ENCODE peak calls at places on chromosomes 5 and 9, in nine cellular contexts. One of them, this sample, is unnamed.
A peak's percentile ranks its signal among the peaks of the same experiment; 100 is the strongest.

GRCh38 chr5:65263291-65263690 is 218.4 kb downstream of the ADAMTS6 start:
- DNase-seq in stimulated activated CD4-positive, alpha-beta T cell treated with anti-CD3 and anti-CD28 coated beads, Interleukin-12 subunit alpha, Interleukin-12 subunit beta, amount 100 ng/mL, for 48 hours: no peak
- DNase-seq in NCI-H1694 treated with DMSO at 0.1 percent for 48 hours: no peak
- DNase-seq in OCI-LY7: no peak
- DNase-seq in T-helper 1 cell: no peak
- DNase-seq in HS-27A: no peak
- DNase-seq in NCI-H1930: no peak
- DNase-seq in stimulated activated CD8-positive, alpha-beta memory T cell treated with anti-CD3 and anti-CD28 coated beads, Interleukin-7, amount 100 ng/mL, for 24 hours: no peak
- DNase-seq in upper lobe of right lung: no peak
- DNase-seq in this sample: no peak

GRCh38 chr5:114319821-114320220 is 42.0 kb upstream of the KCNN2 start:
- DNase-seq in stimulated activated CD4-positive, alpha-beta T cell treated with anti-CD3 and anti-CD28 coated beads, Interleukin-12 subunit alpha, Interleukin-12 subunit beta, amount 100 ng/mL, for 48 hours: no peak
- DNase-seq in NCI-H1694 treated with DMSO at 0.1 percent for 48 hours: no peak
- DNase-seq in OCI-LY7: no peak
- DNase-seq in T-helper 1 cell: no peak
- DNase-seq in HS-27A: no peak
- DNase-seq in NCI-H1930: no peak
- DNase-seq in stimulated activated CD8-positive, alpha-beta memory T cell treated with anti-CD3 and anti-CD28 coated beads, Interleukin-7, amount 100 ng/mL, for 24 hours: no peak
- DNase-seq in upper lobe of right lung: no peak
- DNase-seq in this sample: no peak

GRCh38 chr5:141868541-141868940 is 9.7 kb downstream of the PCDH1 start:
- DNase-seq in stimulated activated CD4-positive, alpha-beta T cell treated with anti-CD3 and anti-CD28 coated beads, Interleukin-12 subunit alpha, Interleukin-12 subunit beta, amount 100 ng/mL, for 48 hours: no peak
- DNase-seq in NCI-H1694 treated with DMSO at 0.1 percent for 48 hours: no peak
- DNase-seq in OCI-LY7: no peak
- DNase-seq in T-helper 1 cell: no peak
- DNase-seq in HS-27A: no peak
- DNase-seq in NCI-H1930: no peak
- DNase-seq in stimulated activated CD8-positive, alpha-beta memory T cell treated with anti-CD3 and anti-CD28 coated beads, Interleukin-7, amount 100 ng/mL, for 24 hours: no peak
- DNase-seq in upper lobe of right lung: peak; percentile 39
- DNase-seq in this sample: no peak

GRCh38 chr5:59206132-59206581 is 623.3 kb downstream of the RAB3C start:
- DNase-seq in stimulated activated CD4-positive, alpha-beta T cell treated with anti-CD3 and anti-CD28 coated beads, Interleukin-12 subunit alpha, Interleukin-12 subunit beta, amount 100 ng/mL, for 48 hours: no peak
- DNase-seq in NCI-H1694 treated with DMSO at 0.1 percent for 48 hours: no peak
- DNase-seq in OCI-LY7: no peak
- DNase-seq in T-helper 1 cell: no peak
- DNase-seq in HS-27A: no peak
- DNase-seq in NCI-H1930: no peak
- DNase-seq in stimulated activated CD8-positive, alpha-beta memory T cell treated with anti-CD3 and anti-CD28 coated beads, Interleukin-7, amount 100 ng/mL, for 24 hours: no peak
- DNase-seq in upper lobe of right lung: no peak
- DNase-seq in this sample: no peak

GRCh38 chr9:127537014-127537413 is 75.1 kb upstream of the STXBP1 start:
- DNase-seq in stimulated activated CD4-positive, alpha-beta T cell treated with anti-CD3 and anti-CD28 coated beads, Interleukin-12 subunit alpha, Interleukin-12 subunit beta, amount 100 ng/mL, for 48 hours: no peak
- DNase-seq in NCI-H1694 treated with DMSO at 0.1 percent for 48 hours: peak; percentile 69
- DNase-seq in OCI-LY7: no peak
- DNase-seq in T-helper 1 cell: no peak
- DNase-seq in HS-27A: no peak
- DNase-seq in NCI-H1930: no peak
- DNase-seq in stimulated activated CD8-positive, alpha-beta memory T cell treated with anti-CD3 and anti-CD28 coated beads, Interleukin-7, amount 100 ng/mL, for 24 hours: no peak
- DNase-seq in upper lobe of right lung: no peak
- DNase-seq in this sample: no peak

GRCh38 chr9:75169623-75170022 is 81.3 kb downstream of the OSTF1 start:
- DNase-seq in stimulated activated CD4-positive, alpha-beta T cell treated with anti-CD3 and anti-CD28 coated beads, Interleukin-12 subunit alpha, Interleukin-12 subunit beta, amount 100 ng/mL, for 48 hours: no peak
- DNase-seq in NCI-H1694 treated with DMSO at 0.1 percent for 48 hours: no peak
- DNase-seq in OCI-LY7: no peak
- DNase-seq in T-helper 1 cell: no peak
- DNase-seq in HS-27A: no peak
- DNase-seq in NCI-H1930: no peak
- DNase-seq in stimulated activated CD8-positive, alpha-beta memory T cell treated with anti-CD3 and anti-CD28 coated beads, Interleukin-7, amount 100 ng/mL, for 24 hours: no peak
- DNase-seq in upper lobe of right lung: no peak
- DNase-seq in this sample: no peak

GRCh38 chr5:76791461-76791860 is 27.4 kb upstream of the F2RL1 start:
- DNase-seq in stimulated activated CD4-positive, alpha-beta T cell treated with anti-CD3 and anti-CD28 coated beads, Interleukin-12 subunit alpha, Interleukin-12 subunit beta, amount 100 ng/mL, for 48 hours: no peak
- DNase-seq in NCI-H1694 treated with DMSO at 0.1 percent for 48 hours: no peak
- DNase-seq in OCI-LY7: no peak
- DNase-seq in T-helper 1 cell: no peak
- DNase-seq in HS-27A: no peak
- DNase-seq in NCI-H1930: no peak
- DNase-seq in stimulated activated CD8-positive, alpha-beta memory T cell treated with anti-CD3 and anti-CD28 coated beads, Interleukin-7, amount 100 ng/mL, for 24 hours: no peak
- DNase-seq in upper lobe of right lung: no peak
- DNase-seq in this sample: no peak

GRCh38 chr5:102306121-102306520 is 10.0 kb upstream of the SLCO4C1 start:
- DNase-seq in stimulated activated CD4-positive, alpha-beta T cell treated with anti-CD3 and anti-CD28 coated beads, Interleukin-12 subunit alpha, Interleukin-12 subunit beta, amount 100 ng/mL, for 48 hours: no peak
- DNase-seq in NCI-H1694 treated with DMSO at 0.1 percent for 48 hours: no peak
- DNase-seq in OCI-LY7: no peak
- DNase-seq in T-helper 1 cell: no peak
- DNase-seq in HS-27A: no peak
- DNase-seq in NCI-H1930: no peak
- DNase-seq in stimulated activated CD8-positive, alpha-beta memory T cell treated with anti-CD3 and anti-CD28 coated beads, Interleukin-7, amount 100 ng/mL, for 24 hours: no peak
- DNase-seq in upper lobe of right lung: no peak
- DNase-seq in this sample: no peak

GRCh38 chr5:142979636-142980035 is 209.5 kb downstream of the ARHGAP26 start:
- DNase-seq in stimulated activated CD4-positive, alpha-beta T cell treated with anti-CD3 and anti-CD28 coated beads, Interleukin-12 subunit alpha, Interleukin-12 subunit beta, amount 100 ng/mL, for 48 hours: no peak
- DNase-seq in NCI-H1694 treated with DMSO at 0.1 percent for 48 hours: no peak
- DNase-seq in OCI-LY7: no peak
- DNase-seq in T-helper 1 cell: no peak
- DNase-seq in HS-27A: no peak
- DNase-seq in NCI-H1930: no peak
- DNase-seq in stimulated activated CD8-positive, alpha-beta memory T cell treated with anti-CD3 and anti-CD28 coated beads, Interleukin-7, amount 100 ng/mL, for 24 hours: no peak
- DNase-seq in upper lobe of right lung: no peak
- DNase-seq in this sample: no peak

GRCh38 chr5:138148811-138149210 is 9.6 kb upstream of the NME5 start:
- DNase-seq in stimulated activated CD4-positive, alpha-beta T cell treated with anti-CD3 and anti-CD28 coated beads, Interleukin-12 subunit alpha, Interleukin-12 subunit beta, amount 100 ng/mL, for 48 hours: no peak
- DNase-seq in NCI-H1694 treated with DMSO at 0.1 percent for 48 hours: no peak
- DNase-seq in OCI-LY7: no peak
- DNase-seq in T-helper 1 cell: no peak
- DNase-seq in HS-27A: peak; percentile 29
- DNase-seq in NCI-H1930: no peak
- DNase-seq in stimulated activated CD8-positive, alpha-beta memory T cell treated with anti-CD3 and anti-CD28 coated beads, Interleukin-7, amount 100 ng/mL, for 24 hours: no peak
- DNase-seq in upper lobe of right lung: no peak
- DNase-seq in this sample: no peak

GRCh38 chr5:37005252-37005651 is 128.7 kb downstream of the NIPBL start:
- DNase-seq in stimulated activated CD4-positive, alpha-beta T cell treated with anti-CD3 and anti-CD28 coated beads, Interleukin-12 subunit alpha, Interleukin-12 subunit beta, amount 100 ng/mL, for 48 hours: no peak
- DNase-seq in NCI-H1694 treated with DMSO at 0.1 percent for 48 hours: no peak
- DNase-seq in OCI-LY7: no peak
- DNase-seq in T-helper 1 cell: no peak
- DNase-seq in HS-27A: no peak
- DNase-seq in NCI-H1930: no peak
- DNase-seq in stimulated activated CD8-positive, alpha-beta memory T cell treated with anti-CD3 and anti-CD28 coated beads, Interleukin-7, amount 100 ng/mL, for 24 hours: no peak
- DNase-seq in upper lobe of right lung: no peak
- DNase-seq in this sample: no peak

GRCh38 chr5:178465861-178466288 is 124.3 kb downstream of the COL23A1 start:
- DNase-seq in stimulated activated CD4-positive, alpha-beta T cell treated with anti-CD3 and anti-CD28 coated beads, Interleukin-12 subunit alpha, Interleukin-12 subunit beta, amount 100 ng/mL, for 48 hours: no peak
- DNase-seq in NCI-H1694 treated with DMSO at 0.1 percent for 48 hours: no peak
- DNase-seq in OCI-LY7: no peak
- DNase-seq in T-helper 1 cell: no peak
- DNase-seq in HS-27A: no peak
- DNase-seq in NCI-H1930: no peak
- DNase-seq in stimulated activated CD8-positive, alpha-beta memory T cell treated with anti-CD3 and anti-CD28 coated beads, Interleukin-7, amount 100 ng/mL, for 24 hours: no peak
- DNase-seq in upper lobe of right lung: no peak
- DNase-seq in this sample: no peak

GRCh38 chr5:136203303-136203922 is 10.5 kb upstream of the SMIM32 start:
- DNase-seq in stimulated activated CD4-positive, alpha-beta T cell treated with anti-CD3 and anti-CD28 coated beads, Interleukin-12 subunit alpha, Interleukin-12 subunit beta, amount 100 ng/mL, for 48 hours: no peak
- DNase-seq in NCI-H1694 treated with DMSO at 0.1 percent for 48 hours: no peak
- DNase-seq in OCI-LY7: no peak
- DNase-seq in T-helper 1 cell: no peak
- DNase-seq in HS-27A: no peak
- DNase-seq in NCI-H1930: no peak
- DNase-seq in stimulated activated CD8-positive, alpha-beta memory T cell treated with anti-CD3 and anti-CD28 coated beads, Interleukin-7, amount 100 ng/mL, for 24 hours: no peak
- DNase-seq in upper lobe of right lung: peak; percentile 27
- DNase-seq in this sample: no peak

GRCh38 chr9:123678878-123679329 is 251.0 kb downstream of the DENND1A start:
- DNase-seq in stimulated activated CD4-positive, alpha-beta T cell treated with anti-CD3 and anti-CD28 coated beads, Interleukin-12 subunit alpha, Interleukin-12 subunit beta, amount 100 ng/mL, for 48 hours: no peak
- DNase-seq in NCI-H1694 treated with DMSO at 0.1 percent for 48 hours: no peak
- DNase-seq in OCI-LY7: no peak
- DNase-seq in T-helper 1 cell: no peak
- DNase-seq in HS-27A: no peak
- DNase-seq in NCI-H1930: no peak
- DNase-seq in stimulated activated CD8-positive, alpha-beta memory T cell treated with anti-CD3 and anti-CD28 coated beads, Interleukin-7, amount 100 ng/mL, for 24 hours: no peak
- DNase-seq in upper lobe of right lung: no peak
- DNase-seq in this sample: no peak

GRCh38 chr5:67143549-67143948 is 53.0 kb downstream of the CD180 start:
- DNase-seq in stimulated activated CD4-positive, alpha-beta T cell treated with anti-CD3 and anti-CD28 coated beads, Interleukin-12 subunit alpha, Interleukin-12 subunit beta, amount 100 ng/mL, for 48 hours: no peak
- DNase-seq in NCI-H1694 treated with DMSO at 0.1 percent for 48 hours: no peak
- DNase-seq in OCI-LY7: no peak
- DNase-seq in T-helper 1 cell: no peak
- DNase-seq in HS-27A: no peak
- DNase-seq in NCI-H1930: no peak
- DNase-seq in stimulated activated CD8-positive, alpha-beta memory T cell treated with anti-CD3 and anti-CD28 coated beads, Interleukin-7, amount 100 ng/mL, for 24 hours: no peak
- DNase-seq in upper lobe of right lung: no peak
- DNase-seq in this sample: no peak

GRCh38 chr5:83400712-83401111 is 70.8 kb upstream of the VCAN start:
- DNase-seq in stimulated activated CD4-positive, alpha-beta T cell treated with anti-CD3 and anti-CD28 coated beads, Interleukin-12 subunit alpha, Interleukin-12 subunit beta, amount 100 ng/mL, for 48 hours: no peak
- DNase-seq in NCI-H1694 treated with DMSO at 0.1 percent for 48 hours: no peak
- DNase-seq in OCI-LY7: no peak
- DNase-seq in T-helper 1 cell: no peak
- DNase-seq in HS-27A: no peak
- DNase-seq in NCI-H1930: no peak
- DNase-seq in stimulated activated CD8-positive, alpha-beta memory T cell treated with anti-CD3 and anti-CD28 coated beads, Interleukin-7, amount 100 ng/mL, for 24 hours: no peak
- DNase-seq in upper lobe of right lung: no peak
- DNase-seq in this sample: no peak

GRCh38 chr5:62206150-62206829 is 99.7 kb upstream of the KIF2A start:
- DNase-seq in stimulated activated CD4-positive, alpha-beta T cell treated with anti-CD3 and anti-CD28 coated beads, Interleukin-12 subunit alpha, Interleukin-12 subunit beta, amount 100 ng/mL, for 48 hours: no peak
- DNase-seq in NCI-H1694 treated with DMSO at 0.1 percent for 48 hours: no peak
- DNase-seq in OCI-LY7: no peak
- DNase-seq in T-helper 1 cell: no peak
- DNase-seq in HS-27A: no peak
- DNase-seq in NCI-H1930: no peak
- DNase-seq in stimulated activated CD8-positive, alpha-beta memory T cell treated with anti-CD3 and anti-CD28 coated beads, Interleukin-7, amount 100 ng/mL, for 24 hours: no peak
- DNase-seq in upper lobe of right lung: no peak
- DNase-seq in this sample: no peak

GRCh38 chr9:36187414-36187813 is 3.3 kb upstream of the CLTA start:
- DNase-seq in stimulated activated CD4-positive, alpha-beta T cell treated with anti-CD3 and anti-CD28 coated beads, Interleukin-12 subunit alpha, Interleukin-12 subunit beta, amount 100 ng/mL, for 48 hours: no peak
- DNase-seq in NCI-H1694 treated with DMSO at 0.1 percent for 48 hours: no peak
- DNase-seq in OCI-LY7: no peak
- DNase-seq in T-helper 1 cell: no peak
- DNase-seq in HS-27A: peak; percentile 52
- DNase-seq in NCI-H1930: no peak
- DNase-seq in stimulated activated CD8-positive, alpha-beta memory T cell treated with anti-CD3 and anti-CD28 coated beads, Interleukin-7, amount 100 ng/mL, for 24 hours: no peak
- DNase-seq in upper lobe of right lung: no peak
- DNase-seq in this sample: no peak

GRCh38 chr5:43273552-43273951 is 39.7 kb downstream of the HMGCS1 start:
- DNase-seq in stimulated activated CD4-positive, alpha-beta T cell treated with anti-CD3 and anti-CD28 coated beads, Interleukin-12 subunit alpha, Interleukin-12 subunit beta, amount 100 ng/mL, for 48 hours: no peak
- DNase-seq in NCI-H1694 treated with DMSO at 0.1 percent for 48 hours: no peak
- DNase-seq in OCI-LY7: no peak
- DNase-seq in T-helper 1 cell: no peak
- DNase-seq in HS-27A: no peak
- DNase-seq in NCI-H1930: no peak
- DNase-seq in stimulated activated CD8-positive, alpha-beta memory T cell treated with anti-CD3 and anti-CD28 coated beads, Interleukin-7, amount 100 ng/mL, for 24 hours: no peak
- DNase-seq in upper lobe of right lung: no peak
- DNase-seq in this sample: no peak

GRCh38 chr9:122030357-122030756 is 62.8 kb downstream of the TTLL11 start:
- DNase-seq in stimulated activated CD4-positive, alpha-beta T cell treated with anti-CD3 and anti-CD28 coated beads, Interleukin-12 subunit alpha, Interleukin-12 subunit beta, amount 100 ng/mL, for 48 hours: no peak
- DNase-seq in NCI-H1694 treated with DMSO at 0.1 percent for 48 hours: no peak
- DNase-seq in OCI-LY7: no peak
- DNase-seq in T-helper 1 cell: no peak
- DNase-seq in HS-27A: no peak
- DNase-seq in NCI-H1930: no peak
- DNase-seq in stimulated activated CD8-positive, alpha-beta memory T cell treated with anti-CD3 and anti-CD28 coated beads, Interleukin-7, amount 100 ng/mL, for 24 hours: no peak
- DNase-seq in upper lobe of right lung: no peak
- DNase-seq in this sample: no peak

GRCh38 chr5:61167382-61167781 is 5.1 kb upstream of the SMIM15 start:
- DNase-seq in stimulated activated CD4-positive, alpha-beta T cell treated with anti-CD3 and anti-CD28 coated beads, Interleukin-12 subunit alpha, Interleukin-12 subunit beta, amount 100 ng/mL, for 48 hours: no peak
- DNase-seq in NCI-H1694 treated with DMSO at 0.1 percent for 48 hours: peak; percentile 52
- DNase-seq in OCI-LY7: no peak
- DNase-seq in T-helper 1 cell: no peak
- DNase-seq in HS-27A: no peak
- DNase-seq in NCI-H1930: no peak
- DNase-seq in stimulated activated CD8-positive, alpha-beta memory T cell treated with anti-CD3 and anti-CD28 coated beads, Interleukin-7, amount 100 ng/mL, for 24 hours: no peak
- DNase-seq in upper lobe of right lung: no peak
- DNase-seq in this sample: peak; percentile 21

GRCh38 chr9:106583751-106584150 is 279.2 kb upstream of the ZNF462 start:
- DNase-seq in stimulated activated CD4-positive, alpha-beta T cell treated with anti-CD3 and anti-CD28 coated beads, Interleukin-12 subunit alpha, Interleukin-12 subunit beta, amount 100 ng/mL, for 48 hours: no peak
- DNase-seq in NCI-H1694 treated with DMSO at 0.1 percent for 48 hours: no peak
- DNase-seq in OCI-LY7: no peak
- DNase-seq in T-helper 1 cell: no peak
- DNase-seq in HS-27A: no peak
- DNase-seq in NCI-H1930: no peak
- DNase-seq in stimulated activated CD8-positive, alpha-beta memory T cell treated with anti-CD3 and anti-CD28 coated beads, Interleukin-7, amount 100 ng/mL, for 24 hours: no peak
- DNase-seq in upper lobe of right lung: no peak
- DNase-seq in this sample: no peak

GRCh38 chr9:71145179-71145578 is 23.8 kb upstream of the TRPM3 start:
- DNase-seq in stimulated activated CD4-positive, alpha-beta T cell treated with anti-CD3 and anti-CD28 coated beads, Interleukin-12 subunit alpha, Interleukin-12 subunit beta, amount 100 ng/mL, for 48 hours: no peak
- DNase-seq in NCI-H1694 treated with DMSO at 0.1 percent for 48 hours: no peak
- DNase-seq in OCI-LY7: no peak
- DNase-seq in T-helper 1 cell: no peak
- DNase-seq in HS-27A: no peak
- DNase-seq in NCI-H1930: no peak
- DNase-seq in stimulated activated CD8-positive, alpha-beta memory T cell treated with anti-CD3 and anti-CD28 coated beads, Interleukin-7, amount 100 ng/mL, for 24 hours: no peak
- DNase-seq in upper lobe of right lung: no peak
- DNase-seq in this sample: no peak

GRCh38 chr9:652896-653295 is 188.6 kb upstream of the DMRT1 start:
- DNase-seq in stimulated activated CD4-positive, alpha-beta T cell treated with anti-CD3 and anti-CD28 coated beads, Interleukin-12 subunit alpha, Interleukin-12 subunit beta, amount 100 ng/mL, for 48 hours: no peak
- DNase-seq in NCI-H1694 treated with DMSO at 0.1 percent for 48 hours: no peak
- DNase-seq in OCI-LY7: no peak
- DNase-seq in T-helper 1 cell: no peak
- DNase-seq in HS-27A: no peak
- DNase-seq in NCI-H1930: no peak
- DNase-seq in stimulated activated CD8-positive, alpha-beta memory T cell treated with anti-CD3 and anti-CD28 coated beads, Interleukin-7, amount 100 ng/mL, for 24 hours: no peak
- DNase-seq in upper lobe of right lung: no peak
- DNase-seq in this sample: no peak

GRCh38 chr9:24487946-24488345 is 57.8 kb downstream of the IZUMO3 start:
- DNase-seq in stimulated activated CD4-positive, alpha-beta T cell treated with anti-CD3 and anti-CD28 coated beads, Interleukin-12 subunit alpha, Interleukin-12 subunit beta, amount 100 ng/mL, for 48 hours: no peak
- DNase-seq in NCI-H1694 treated with DMSO at 0.1 percent for 48 hours: no peak
- DNase-seq in OCI-LY7: no peak
- DNase-seq in T-helper 1 cell: no peak
- DNase-seq in HS-27A: no peak
- DNase-seq in NCI-H1930: no peak
- DNase-seq in stimulated activated CD8-positive, alpha-beta memory T cell treated with anti-CD3 and anti-CD28 coated beads, Interleukin-7, amount 100 ng/mL, for 24 hours: no peak
- DNase-seq in upper lobe of right lung: no peak
- DNase-seq in this sample: no peak

GRCh38 chr9:136978865-136979544 is 1.7 kb downstream of the PTGDS start:
- DNase-seq in stimulated activated CD4-positive, alpha-beta T cell treated with anti-CD3 and anti-CD28 coated beads, Interleukin-12 subunit alpha, Interleukin-12 subunit beta, amount 100 ng/mL, for 48 hours: no peak
- DNase-seq in NCI-H1694 treated with DMSO at 0.1 percent for 48 hours: no peak
- DNase-seq in OCI-LY7: no peak
- DNase-seq in T-helper 1 cell: no peak
- DNase-seq in HS-27A: no peak
- DNase-seq in NCI-H1930: no peak
- DNase-seq in stimulated activated CD8-positive, alpha-beta memory T cell treated with anti-CD3 and anti-CD28 coated beads, Interleukin-7, amount 100 ng/mL, for 24 hours: no peak
- DNase-seq in upper lobe of right lung: no peak
- DNase-seq in this sample: no peak

GRCh38 chr5:103804714-103805113 is 242.1 kb upstream of the NUDT12 start:
- DNase-seq in stimulated activated CD4-positive, alpha-beta T cell treated with anti-CD3 and anti-CD28 coated beads, Interleukin-12 subunit alpha, Interleukin-12 subunit beta, amount 100 ng/mL, for 48 hours: no peak
- DNase-seq in NCI-H1694 treated with DMSO at 0.1 percent for 48 hours: no peak
- DNase-seq in OCI-LY7: no peak
- DNase-seq in T-helper 1 cell: no peak
- DNase-seq in HS-27A: no peak
- DNase-seq in NCI-H1930: no peak
- DNase-seq in stimulated activated CD8-positive, alpha-beta memory T cell treated with anti-CD3 and anti-CD28 coated beads, Interleukin-7, amount 100 ng/mL, for 24 hours: no peak
- DNase-seq in upper lobe of right lung: no peak
- DNase-seq in this sample: no peak

GRCh38 chr5:126363658-126364057 is 59.6 kb upstream of the GRAMD2B start:
- DNase-seq in stimulated activated CD4-positive, alpha-beta T cell treated with anti-CD3 and anti-CD28 coated beads, Interleukin-12 subunit alpha, Interleukin-12 subunit beta, amount 100 ng/mL, for 48 hours: no peak
- DNase-seq in NCI-H1694 treated with DMSO at 0.1 percent for 48 hours: no peak
- DNase-seq in OCI-LY7: no peak
- DNase-seq in T-helper 1 cell: no peak
- DNase-seq in HS-27A: no peak
- DNase-seq in NCI-H1930: no peak
- DNase-seq in stimulated activated CD8-positive, alpha-beta memory T cell treated with anti-CD3 and anti-CD28 coated beads, Interleukin-7, amount 100 ng/mL, for 24 hours: no peak
- DNase-seq in upper lobe of right lung: no peak
- DNase-seq in this sample: no peak

GRCh38 chr9:137757613-137758029 is 120.0 kb upstream of the CACNA1B start:
- DNase-seq in stimulated activated CD4-positive, alpha-beta T cell treated with anti-CD3 and anti-CD28 coated beads, Interleukin-12 subunit alpha, Interleukin-12 subunit beta, amount 100 ng/mL, for 48 hours: peak; percentile 35
- DNase-seq in NCI-H1694 treated with DMSO at 0.1 percent for 48 hours: no peak
- DNase-seq in OCI-LY7: no peak
- DNase-seq in T-helper 1 cell: no peak
- DNase-seq in HS-27A: peak; percentile 27
- DNase-seq in NCI-H1930: no peak
- DNase-seq in stimulated activated CD8-positive, alpha-beta memory T cell treated with anti-CD3 and anti-CD28 coated beads, Interleukin-7, amount 100 ng/mL, for 24 hours: no peak
- DNase-seq in upper lobe of right lung: no peak
- DNase-seq in this sample: no peak

GRCh38 chr5:88659529-88660325 is 223.3 kb downstream of the MEF2C start:
- DNase-seq in stimulated activated CD4-positive, alpha-beta T cell treated with anti-CD3 and anti-CD28 coated beads, Interleukin-12 subunit alpha, Interleukin-12 subunit beta, amount 100 ng/mL, for 48 hours: no peak
- DNase-seq in NCI-H1694 treated with DMSO at 0.1 percent for 48 hours: no peak
- DNase-seq in OCI-LY7: peak; percentile 69
- DNase-seq in T-helper 1 cell: no peak
- DNase-seq in HS-27A: no peak
- DNase-seq in NCI-H1930: no peak
- DNase-seq in stimulated activated CD8-positive, alpha-beta memory T cell treated with anti-CD3 and anti-CD28 coated beads, Interleukin-7, amount 100 ng/mL, for 24 hours: no peak
- DNase-seq in upper lobe of right lung: no peak
- DNase-seq in this sample: peak; percentile 56

GRCh38 chr5:111737716-111738115 is 19.3 kb downstream of the NREP start:
- DNase-seq in stimulated activated CD4-positive, alpha-beta T cell treated with anti-CD3 and anti-CD28 coated beads, Interleukin-12 subunit alpha, Interleukin-12 subunit beta, amount 100 ng/mL, for 48 hours: no peak
- DNase-seq in NCI-H1694 treated with DMSO at 0.1 percent for 48 hours: no peak
- DNase-seq in OCI-LY7: no peak
- DNase-seq in T-helper 1 cell: no peak
- DNase-seq in HS-27A: no peak
- DNase-seq in NCI-H1930: no peak
- DNase-seq in stimulated activated CD8-positive, alpha-beta memory T cell treated with anti-CD3 and anti-CD28 coated beads, Interleukin-7, amount 100 ng/mL, for 24 hours: no peak
- DNase-seq in upper lobe of right lung: no peak
- DNase-seq in this sample: no peak